ENCODE peak calls at places on chromosomes 3 and 15, in eight cellular contexts. One of them, this sample, is unnamed.
A peak's percentile ranks its signal among the peaks of the same experiment; 100 is the strongest.

GRCh38 chr15:92809880-92810361 is 90.2 kb upstream of the CHD2 start:
- DNase-seq in left ventricle myocardium inferior: no peak
- DNase-seq in colonic mucosa: peak; percentile 63
- DNase-seq in HCT116: no peak
- DNase-seq in psoas muscle: no peak
- DNase-seq in OCI-LY7: peak; percentile 91
- DNase-seq in foreskin fibroblast: peak; percentile 61
- DNase-seq in bronchial epithelial cell: no peak
- DNase-seq in this sample: peak; percentile 63

GRCh38 chr3:71725279-71725991 is at the start of gene EIF4E3:
- DNase-seq in psoas muscle: peak; percentile 60
- DNase-seq in foreskin fibroblast: peak; percentile 64
- DNase-seq in bronchial epithelial cell: no peak
- DNase-seq in colonic mucosa: peak; percentile 31
- DNase-seq in left ventricle myocardium inferior: peak; percentile 26
- DNase-seq in HCT116: no peak
- DNase-seq in OCI-LY7: no peak
- DNase-seq in this sample: no peak

GRCh38 chr3:115790759-115791158 is 167.4 kb downstream of the GAP43 start:
- DNase-seq in foreskin fibroblast: peak; percentile 95
- DNase-seq in colonic mucosa: no peak
- DNase-seq in HCT116: peak; percentile 94
- DNase-seq in left ventricle myocardium inferior: no peak
- DNase-seq in psoas muscle: no peak
- DNase-seq in bronchial epithelial cell: peak; percentile 99
- DNase-seq in OCI-LY7: no peak
- DNase-seq in this sample: peak; percentile 98

GRCh38 chr15:31811641-31812040 is 218.7 kb upstream of the CHRNA7 start:
- DNase-seq in HCT116: no peak
- DNase-seq in left ventricle myocardium inferior: no peak
- DNase-seq in bronchial epithelial cell: no peak
- DNase-seq in OCI-LY7: no peak
- DNase-seq in foreskin fibroblast: no peak
- DNase-seq in colonic mucosa: no peak
- DNase-seq in psoas muscle: no peak
- DNase-seq in this sample: no peak

GRCh38 chr3:80355144-80355543 is 587.3 kb upstream of the ROBO1 start:
- DNase-seq in foreskin fibroblast: no peak
- DNase-seq in colonic mucosa: no peak
- DNase-seq in HCT116: no peak
- DNase-seq in bronchial epithelial cell: peak; percentile 39
- DNase-seq in psoas muscle: no peak
- DNase-seq in OCI-LY7: no peak
- DNase-seq in left ventricle myocardium inferior: no peak
- DNase-seq in this sample: no peak

GRCh38 chr15:28123408-28124023 is 24.4 kb upstream of the OCA2 start:
- DNase-seq in bronchial epithelial cell: peak; percentile 96
- DNase-seq in colonic mucosa: peak; percentile 73
- DNase-seq in psoas muscle: peak; percentile 68
- DNase-seq in OCI-LY7: peak; percentile 60
- DNase-seq in HCT116: peak; percentile 41
- DNase-seq in foreskin fibroblast: peak; percentile 89
- DNase-seq in left ventricle myocardium inferior: peak; percentile 45
- DNase-seq in this sample: peak; percentile 79

GRCh38 chr3:119637679-119638525 is 22.5 kb downstream of the POPDC2 start:
- DNase-seq in colonic mucosa: no peak
- DNase-seq in bronchial epithelial cell: peak; percentile 88
- DNase-seq in left ventricle myocardium inferior: no peak
- DNase-seq in OCI-LY7: no peak
- DNase-seq in psoas muscle: no peak
- DNase-seq in foreskin fibroblast: peak; percentile 89
- DNase-seq in HCT116: no peak
- DNase-seq in this sample: peak; percentile 88

GRCh38 chr3:59572106-59572505 is 522.3 kb upstream of the CFAP20DC start:
- DNase-seq in HCT116: no peak
- DNase-seq in bronchial epithelial cell: no peak
- DNase-seq in left ventricle myocardium inferior: no peak
- DNase-seq in psoas muscle: no peak
- DNase-seq in colonic mucosa: no peak
- DNase-seq in foreskin fibroblast: peak; percentile 41
- DNase-seq in OCI-LY7: no peak
- DNase-seq in this sample: no peak

GRCh38 chr3:177521305-177521704 is 324.0 kb upstream of the TBL1XR1 start:
- DNase-seq in colonic mucosa: peak; percentile 66
- DNase-seq in HCT116: no peak
- DNase-seq in psoas muscle: no peak
- DNase-seq in foreskin fibroblast: no peak
- DNase-seq in left ventricle myocardium inferior: no peak
- DNase-seq in OCI-LY7: peak; percentile 33
- DNase-seq in bronchial epithelial cell: peak; percentile 83
- DNase-seq in this sample: no peak

GRCh38 chr3:181782306-181782924 is 70.7 kb downstream of the SOX2 start:
- DNase-seq in HCT116: no peak
- DNase-seq in foreskin fibroblast: no peak
- DNase-seq in bronchial epithelial cell: peak; percentile 69
- DNase-seq in OCI-LY7: no peak
- DNase-seq in psoas muscle: no peak
- DNase-seq in colonic mucosa: no peak
- DNase-seq in left ventricle myocardium inferior: no peak
- DNase-seq in this sample: peak; percentile 43

GRCh38 chr15:88769161-88769971 is 33.9 kb upstream of the ACAN start:
- DNase-seq in foreskin fibroblast: peak; percentile 18
- DNase-seq in HCT116: no peak
- DNase-seq in OCI-LY7: no peak
- DNase-seq in colonic mucosa: no peak
- DNase-seq in left ventricle myocardium inferior: no peak
- DNase-seq in bronchial epithelial cell: no peak
- DNase-seq in psoas muscle: no peak
- DNase-seq in this sample: no peak

GRCh38 chr3:100586832-100587231 is 22.6 kb upstream of the ADGRG7 start:
- DNase-seq in colonic mucosa: no peak
- DNase-seq in bronchial epithelial cell: no peak
- DNase-seq in left ventricle myocardium inferior: no peak
- DNase-seq in psoas muscle: no peak
- DNase-seq in foreskin fibroblast: no peak
- DNase-seq in OCI-LY7: no peak
- DNase-seq in HCT116: no peak
- DNase-seq in this sample: no peak

GRCh38 chr3:100591411-100591810 is 18.0 kb upstream of the ADGRG7 start:
- DNase-seq in foreskin fibroblast: no peak
- DNase-seq in bronchial epithelial cell: no peak
- DNase-seq in HCT116: no peak
- DNase-seq in OCI-LY7: no peak
- DNase-seq in colonic mucosa: peak; percentile 40
- DNase-seq in left ventricle myocardium inferior: no peak
- DNase-seq in psoas muscle: no peak
- DNase-seq in this sample: no peak

GRCh38 chr3:100588251-100588650 is 21.1 kb upstream of the ADGRG7 start:
- DNase-seq in colonic mucosa: no peak
- DNase-seq in left ventricle myocardium inferior: no peak
- DNase-seq in psoas muscle: no peak
- DNase-seq in bronchial epithelial cell: no peak
- DNase-seq in HCT116: no peak
- DNase-seq in foreskin fibroblast: no peak
- DNase-seq in OCI-LY7: no peak
- DNase-seq in this sample: no peak

GRCh38 chr3:100590840-100591147 is 18.6 kb upstream of the ADGRG7 start:
- DNase-seq in colonic mucosa: no peak
- DNase-seq in left ventricle myocardium inferior: no peak
- DNase-seq in HCT116: no peak
- DNase-seq in psoas muscle: no peak
- DNase-seq in OCI-LY7: no peak
- DNase-seq in foreskin fibroblast: no peak
- DNase-seq in bronchial epithelial cell: no peak
- DNase-seq in this sample: no peak

GRCh38 chr3:100590114-100590839 is 19.1 kb upstream of the ADGRG7 start:
- DNase-seq in foreskin fibroblast: peak; percentile 88
- DNase-seq in psoas muscle: no peak
- DNase-seq in colonic mucosa: peak; percentile 80
- DNase-seq in HCT116: peak; percentile 63
- DNase-seq in bronchial epithelial cell: peak; percentile 75
- DNase-seq in left ventricle myocardium inferior: no peak
- DNase-seq in OCI-LY7: peak; percentile 68
- DNase-seq in this sample: peak; percentile 71
- H3K4me3 ChIP-seq in foreskin fibroblast: no peak overlapping the region
- H3K4me3 ChIP-seq in psoas muscle: peak overlapping the region; percentile 32
- H3K4me3 ChIP-seq in colonic mucosa: no peak overlapping the region
- H3K4me3 ChIP-seq in HCT116: peak overlapping the region; percentile 16
- H3K4me3 ChIP-seq in bronchial epithelial cell: no peak overlapping the region
- H3K4me3 ChIP-seq in left ventricle myocardium inferior: no peak overlapping the region
- H3K4me3 ChIP-seq in OCI-LY7: no peak overlapping the region
- H3K4me3 ChIP-seq in this sample: peak overlapping the region; percentile 10

GRCh38 chr15:78767331-78767951 is 43.8 kb downstream of the ADAMTS7 start:
- DNase-seq in left ventricle myocardium inferior: no peak
- DNase-seq in bronchial epithelial cell: no peak
- DNase-seq in psoas muscle: peak; percentile 39
- DNase-seq in HCT116: no peak
- DNase-seq in foreskin fibroblast: no peak
- DNase-seq in OCI-LY7: peak; percentile 23
- DNase-seq in colonic mucosa: no peak
- DNase-seq in this sample: no peak
- TF ChIP-seq CTCF in left ventricle myocardium inferior: no peak
- TF ChIP-seq CTCF in bronchial epithelial cell: peak; percentile 7
- TF ChIP-seq CTCF in psoas muscle: no peak
- TF ChIP-seq CTCF in HCT116: peak; percentile 21
- TF ChIP-seq CTCF in foreskin fibroblast: no peak
- TF ChIP-seq CTCF in OCI-LY7: peak; percentile 39
- TF ChIP-seq CTCF in colonic mucosa: no peak
- TF ChIP-seq CTCF in this sample: peak; percentile 8

GRCh38 chr3:183699238-183699947 is 1.8 kb downstream of the YEATS2 start:
- DNase-seq in left ventricle myocardium inferior: no peak
- DNase-seq in colonic mucosa: peak; percentile 51
- DNase-seq in psoas muscle: no peak
- DNase-seq in OCI-LY7: peak; percentile 42
- DNase-seq in foreskin fibroblast: peak; percentile 28
- DNase-seq in bronchial epithelial cell: no peak
- DNase-seq in HCT116: no peak
- DNase-seq in this sample: no peak
- H3K4me3 ChIP-seq in left ventricle myocardium inferior: peak overlapping the region; percentile 94
- H3K4me3 ChIP-seq in colonic mucosa: peak overlapping the region; percentile 97
- H3K4me3 ChIP-seq in psoas muscle: peak overlapping the region; percentile 99
- H3K4me3 ChIP-seq in OCI-LY7: peak overlapping the region; percentile 96
- H3K4me3 ChIP-seq in foreskin fibroblast: peak overlapping the region; percentile 95
- H3K4me3 ChIP-seq in bronchial epithelial cell: peak overlapping the region; percentile 97
- H3K4me3 ChIP-seq in HCT116: peak overlapping the region; percentile 79
- H3K4me3 ChIP-seq in this sample: peak overlapping the region; percentile 57

GRCh38 chr3:134298281-134298680 is 47.6 kb upstream of the RYK start:
- DNase-seq in HCT116: no peak
- DNase-seq in foreskin fibroblast: no peak
- DNase-seq in psoas muscle: no peak
- DNase-seq in left ventricle myocardium inferior: no peak
- DNase-seq in colonic mucosa: no peak
- DNase-seq in OCI-LY7: no peak
- DNase-seq in bronchial epithelial cell: no peak
- DNase-seq in this sample: no peak
- TF ChIP-seq CTCF in HCT116: no peak
- TF ChIP-seq CTCF in foreskin fibroblast: no peak
- TF ChIP-seq CTCF in psoas muscle: no peak
- TF ChIP-seq CTCF in left ventricle myocardium inferior: no peak
- TF ChIP-seq CTCF in colonic mucosa: no peak
- TF ChIP-seq CTCF in OCI-LY7: no peak
- TF ChIP-seq CTCF in bronchial epithelial cell: no peak
- TF ChIP-seq CTCF in this sample: no peak

DNA sequence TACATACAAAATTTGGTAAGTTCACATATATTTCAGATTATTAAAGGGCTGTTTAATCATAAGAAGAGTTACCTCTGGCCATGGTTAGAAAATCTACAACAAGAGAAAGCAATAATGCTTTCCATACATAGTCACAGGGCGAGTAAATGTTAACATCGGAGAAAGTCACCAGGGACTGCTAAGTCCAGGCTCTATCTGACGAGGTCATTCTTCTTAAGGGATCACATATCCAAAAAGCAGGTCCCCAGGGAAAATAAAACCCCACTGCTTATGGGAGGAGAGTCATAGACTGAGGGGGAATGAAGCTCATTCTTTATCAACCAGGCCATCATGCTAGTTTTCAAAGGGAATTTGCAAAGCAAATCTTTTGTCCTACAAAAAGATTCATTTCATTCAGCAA is 3.1 kb downstream of the PCYT1A start:
- DNase-seq in foreskin fibroblast: no peak
- DNase-seq in bronchial epithelial cell: no peak
- DNase-seq in OCI-LY7: no peak
- DNase-seq in colonic mucosa: no peak
- DNase-seq in left ventricle myocardium inferior: no peak
- DNase-seq in psoas muscle: no peak
- DNase-seq in HCT116: no peak
- DNase-seq in this sample: no peak
- H3K4me3 ChIP-seq in foreskin fibroblast: no peak overlapping the region
- H3K4me3 ChIP-seq in bronchial epithelial cell: no peak overlapping the region
- H3K4me3 ChIP-seq in OCI-LY7: no peak overlapping the region
- H3K4me3 ChIP-seq in colonic mucosa: no peak overlapping the region
- H3K4me3 ChIP-seq in left ventricle myocardium inferior: peak overlapping the region; percentile 78
- H3K4me3 ChIP-seq in psoas muscle: peak overlapping the region; percentile 29
- H3K4me3 ChIP-seq in HCT116: no peak overlapping the region
- H3K4me3 ChIP-seq in this sample: no peak overlapping the region

GRCh38 chr15:86735244-86736040 is 655.8 kb downstream of the AGBL1 start:
- DNase-seq in bronchial epithelial cell: peak; percentile 73
- DNase-seq in psoas muscle: no peak
- DNase-seq in left ventricle myocardium inferior: no peak
- DNase-seq in OCI-LY7: no peak
- DNase-seq in foreskin fibroblast: no peak
- DNase-seq in HCT116: no peak
- DNase-seq in colonic mucosa: peak; percentile 41
- DNase-seq in this sample: no peak
- TF ChIP-seq CTCF in bronchial epithelial cell: no peak
- TF ChIP-seq CTCF in psoas muscle: no peak
- TF ChIP-seq CTCF in left ventricle myocardium inferior: no peak
- TF ChIP-seq CTCF in OCI-LY7: no peak
- TF ChIP-seq CTCF in foreskin fibroblast: no peak
- TF ChIP-seq CTCF in HCT116: no peak
- TF ChIP-seq CTCF in colonic mucosa: no peak
- TF ChIP-seq CTCF in this sample: no peak

GRCh38 chr15:41928637-41929620 is 35.1 kb upstream of the SPTBN5 start:
- DNase-seq in HCT116: no peak
- DNase-seq in psoas muscle: peak; percentile 75
- DNase-seq in OCI-LY7: no peak
- DNase-seq in bronchial epithelial cell: no peak
- DNase-seq in colonic mucosa: peak; percentile 60
- DNase-seq in left ventricle myocardium inferior: peak; percentile 63
- DNase-seq in foreskin fibroblast: peak; percentile 39
- DNase-seq in this sample: no peak
- H3K4me3 ChIP-seq in HCT116: no peak overlapping the region
- H3K4me3 ChIP-seq in psoas muscle: no peak overlapping the region
- H3K4me3 ChIP-seq in OCI-LY7: no peak overlapping the region
- H3K4me3 ChIP-seq in bronchial epithelial cell: no peak overlapping the region
- H3K4me3 ChIP-seq in colonic mucosa: no peak overlapping the region
- H3K4me3 ChIP-seq in left ventricle myocardium inferior: no peak overlapping the region
- H3K4me3 ChIP-seq in foreskin fibroblast: no peak overlapping the region
- H3K4me3 ChIP-seq in this sample: no peak overlapping the region

GRCh38 chr15:59751552-59752413 is 62.7 kb upstream of the BNIP2 start:
- DNase-seq in HCT116: peak; percentile 10
- DNase-seq in left ventricle myocardium inferior: no peak
- DNase-seq in psoas muscle: no peak
- DNase-seq in OCI-LY7: peak; percentile 11
- DNase-seq in foreskin fibroblast: no peak
- DNase-seq in bronchial epithelial cell: peak; percentile 42
- DNase-seq in colonic mucosa: no peak
- DNase-seq in this sample: no peak
- TF ChIP-seq CTCF in HCT116: peak; percentile 39
- TF ChIP-seq CTCF in left ventricle myocardium inferior: peak; percentile 35
- TF ChIP-seq CTCF in psoas muscle: peak; percentile 9
- TF ChIP-seq CTCF in OCI-LY7: peak; percentile 57
- TF ChIP-seq CTCF in foreskin fibroblast: no peak
- TF ChIP-seq CTCF in bronchial epithelial cell: peak; percentile 51
- TF ChIP-seq CTCF in colonic mucosa: no peak
- TF ChIP-seq CTCF in this sample: peak; percentile 26

This sample was measured in astrocyte of the spinal cord.